ENCODE peak calls at places on chromosome 11, in seven cellular contexts. L is K562, U is stomach, A is B cell, R is H1, H is hepatocyte, X is astrocyte of the cerebellum. Q is an unnamed sample.

GRCh38 chr11:57480409-57481137 is 20.2 kb downstream of the RTN4RL2 start:
- DNase-seq in L (peak; percentile 85), U (peak; percentile 78), A (peak; percentile 58), R (no peak), H (peak; percentile 78), X (no peak), Q (peak; percentile 60)

GRCh38 chr11:103079833-103080232 is 12.1 kb downstream of the DCUN1D5 start:
- DNase-seq in L (no peak), U (no peak), A (no peak), R (no peak), H (no peak), X (no peak), Q (no peak)

GRCh38 chr11:72239296-72239848 is 4.6 kb downstream of the PHOX2A start:
- DNase-seq in L (no peak), U (no peak), A (no peak), R (no peak), H (peak; percentile 64), X (no peak), Q (no peak)

GRCh38 chr11:119481667-119482400 is 58.9 kb upstream of the THY1 start:
- DNase-seq in L (no peak), U (peak; percentile 40), A (no peak), R (no peak), H (no peak), X (no peak), Q (no peak)

GRCh38 chr11:17496406-17496805 is 19.8 kb upstream of the ABCC8 start:
- DNase-seq in L (peak; percentile 10), U (no peak), A (no peak), R (no peak), H (no peak), X (no peak), Q (no peak)

GRCh38 chr11:107962181-107962580 is 33.9 kb downstream of the RAB39A start:
- DNase-seq in L (no peak), U (no peak), A (no peak), R (no peak), H (no peak), X (no peak), Q (no peak)

GRCh38 chr11:130071211-130071712 is 1.6 kb downstream of the APLP2 start:
- DNase-seq in L (peak; percentile 47), U (no peak), A (no peak), R (no peak), H (no peak), X (no peak), Q (no peak)

GRCh38 chr11:57514538-57515331 is 767 bp downstream of the SLC43A1 start:
- DNase-seq in L (peak; percentile 76), U (peak; percentile 69), A (peak; percentile 48), R (no peak), H (peak; percentile 65), X (no peak), Q (no peak)

GRCh38 chr11:9774591-9775392 is 110.9 kb downstream of the SWAP70 start:
- DNase-seq in L (no peak), U (no peak), A (no peak), R (no peak), H (no peak), X (peak; percentile 71), Q (no peak)

GRCh38 chr11:27187075-27187847 is 146.6 kb downstream of the BBOX1 start:
- DNase-seq in L (no peak), U (no peak), A (no peak), R (no peak), H (no peak), X (no peak), Q (no peak)

GRCh38 chr11:78929906-78930220 is 355.2 kb upstream of the NARS2 start:
- DNase-seq in L (no peak), U (no peak), A (no peak), R (no peak), H (no peak), X (no peak), Q (no peak)

GRCh38 chr11:61890536-61891330 is 612 bp downstream of the FADS3 start:
- DNase-seq in L (peak; percentile 78), U (no peak), A (peak; percentile 63), R (no peak), H (peak; percentile 81), X (peak; percentile 31), Q (peak; percentile 41)

GRCh38 chr11:116262370-116262769 is 510.4 kb downstream of the BUD13 start:
- DNase-seq in L (no peak), U (no peak), A (no peak), R (no peak), H (no peak), X (no peak), Q (no peak)
- TF ChIP-seq CTCF in L (no peak), U (no peak), A (no peak), R (no peak), H (no peak), X (no peak), Q (no peak)

GRCh38 chr11:33258631-33259184 is 1.5 kb downstream of the HIPK3 start:
- DNase-seq in L (no peak), U (no peak), A (no peak), R (no peak), H (no peak), X (no peak), Q (no peak)
- TF ChIP-seq CTCF in L (no peak), U (no peak), A (no peak), R (no peak), H (no peak), X (no peak), Q (no peak)

GRCh38 chr11:86497310-86497709 is 122.6 kb downstream of the CCDC81 start:
- DNase-seq in L (no peak), U (no peak), A (no peak), R (no peak), H (no peak), X (no peak), Q (no peak)
- TF ChIP-seq CTCF in L (no peak), U (no peak), A (no peak), R (no peak), H (no peak), X (no peak), Q (no peak)

GRCh38 chr11:34223021-34223813 is 117.8 kb downstream of the NAT10 start:
- DNase-seq in L (no peak), U (no peak), A (no peak), R (no peak), H (peak; percentile 84), X (peak; percentile 65), Q (no peak)
- TF ChIP-seq CTCF in L (no peak), U (no peak), A (no peak), R (no peak), H (no peak), X (no peak), Q (no peak)

GRCh38 chr11:45180158-45180887 is 33.9 kb downstream of the PRDM11 start:
- DNase-seq in L (no peak), U (peak; percentile 73), A (peak; percentile 40), R (no peak), H (peak; percentile 93), X (no peak), Q (peak; percentile 56)
- TF ChIP-seq CTCF in L (no peak), U (peak; percentile 37), A (peak; percentile 9), R (peak; percentile 32), H (peak; percentile 47), X (no peak), Q (peak; percentile 55)

DNA sequence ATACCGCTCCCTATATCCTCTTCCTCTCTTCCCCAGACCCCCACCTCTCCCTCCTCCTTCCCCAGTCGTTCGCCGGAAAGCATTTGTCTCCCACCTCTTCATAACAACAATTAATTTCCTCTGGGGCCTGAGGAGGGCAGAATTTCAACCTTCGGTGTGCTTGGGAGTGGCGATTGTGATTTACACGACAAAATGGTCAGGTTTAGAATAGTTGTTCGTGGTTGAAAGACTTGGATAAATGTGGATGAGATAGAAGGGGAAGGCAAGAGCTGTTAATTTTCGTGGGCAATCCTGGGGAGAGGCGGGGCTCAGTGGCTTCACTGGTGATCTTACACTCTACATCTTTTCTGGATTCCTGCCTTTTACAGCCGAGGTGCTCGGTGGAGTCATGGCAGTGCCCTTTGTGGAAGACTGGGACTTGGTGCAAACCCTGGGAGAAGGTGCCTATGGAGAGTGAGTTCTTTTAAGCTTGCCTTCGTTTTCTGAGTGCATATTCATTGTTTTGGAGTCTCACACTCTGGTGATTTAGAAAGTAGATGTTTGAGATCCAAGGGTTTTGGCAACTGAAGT is 1.5 kb downstream of the CHEK1 start:
- DNase-seq in L (no peak), U (no peak), A (peak; percentile 44), R (peak; percentile 82), H (no peak), X (peak; percentile 46), Q (no peak)
- TF ChIP-seq CTCF in L (peak; percentile 57), U (no peak), A (peak; percentile 39), R (peak; percentile 4), H (peak; percentile 35), X (peak; percentile 51), Q (peak; percentile 38)

GRCh38 chr11:64644348-64645242 is 53.6 kb downstream of the SLC22A12 start:
- DNase-seq in L (no peak), U (no peak), A (no peak), R (no peak), H (peak; percentile 30), X (no peak), Q (no peak)
- TF ChIP-seq CTCF in L (peak; percentile 49), U (no peak), A (no peak), R (no peak), H (peak; percentile 20), X (no peak), Q (peak; percentile 39)

GRCh38 chr11:66976048-66976467 is 954 bp downstream of the C11orf86 start:
- DNase-seq in L (peak; percentile 54), U (no peak), A (peak; percentile 24), R (peak; percentile 67), H (peak; percentile 46), X (no peak), Q (peak; percentile 62)
- TF ChIP-seq CTCF in L (peak; percentile 94), U (peak; percentile 26), A (peak; percentile 27), R (peak; percentile 85), H (peak; percentile 68), X (peak; percentile 93), Q (peak; percentile 73)

Q was measured in progenitor cell of endocrine pancreas.